ENCODE peak calls at places on chromosomes 4 and X, in eight cellular contexts. U, M, J, X, A, D, T and Z are unnamed samples.

GRCh38 chr4:8762356-8762755 is 109.3 kb downstream of the HMX1 start:
- DNase-seq in U (peak), M (no peak), J (no peak), X (no peak), A (no peak), D (no peak), T (peak), Z (no peak)

GRCh38 chrX:87017210-87017609 is 500.4 kb upstream of the KLHL4 start:
- DNase-seq in U (no peak), M (no peak), J (no peak), X (no peak), A (no peak), D (no peak), T (no peak), Z (no peak)

GRCh38 chrX:58025979-58026378 is 115.7 kb upstream of the ZXDA start:
- DNase-seq in U (no peak), M (peak), J (no peak), X (peak), A (no peak), D (peak), T (no peak), Z (no peak)

GRCh38 chr4:59570850-59571476 is 1629.2 kb upstream of the ADGRL3 start:
- DNase-seq in U (no peak), M (no peak), J (no peak), X (no peak), A (no peak), D (no peak), T (no peak), Z (no peak)

GRCh38 chr4:6225469-6225868 is 25.1 kb upstream of the JAKMIP1 start:
- DNase-seq in U (peak), M (peak), J (peak), X (no peak), A (peak), D (peak), T (no peak), Z (peak)

GRCh38 chr4:95124906-95125504 is 367.2 kb downstream of the BMPR1B start:
- DNase-seq in U (no peak), M (peak), J (no peak), X (no peak), A (peak), D (peak), T (no peak), Z (peak)

GRCh38 chrX:53990201-53990600 is 54.1 kb downstream of the PHF8 start:
- DNase-seq in U (no peak), M (no peak), J (no peak), X (no peak), A (no peak), D (peak), T (no peak), Z (no peak)

GRCh38 chr4:188106454-188106853 is 2.9 kb downstream of the TRIML2 start:
- DNase-seq in U (no peak), M (no peak), J (no peak), X (no peak), A (no peak), D (no peak), T (no peak), Z (peak)

GRCh38 chr4:25564836-25565235 is 90.8 kb upstream of the SLC34A2 start:
- DNase-seq in U (no peak), M (no peak), J (no peak), X (no peak), A (no peak), D (no peak), T (no peak), Z (no peak)

GRCh38 chr4:97153042-97153441 is 990.2 kb downstream of the STPG2 start:
- DNase-seq in U (no peak), M (peak), J (no peak), X (no peak), A (no peak), D (no peak), T (no peak), Z (no peak)

GRCh38 chrX:57951666-57952319 is 41.5 kb upstream of the ZXDA start:
- DNase-seq in U (no peak), M (no peak), J (no peak), X (no peak), A (no peak), D (no peak), T (peak), Z (no peak)

GRCh38 chr4:101753702-101754101 is 36.8 kb upstream of the BANK1 start:
- DNase-seq in U (no peak), M (no peak), J (no peak), X (no peak), A (no peak), D (no peak), T (no peak), Z (no peak)

GRCh38 chr4:21858971-21859370 is 89.6 kb downstream of the KCNIP4 start:
- DNase-seq in U (no peak), M (no peak), J (no peak), X (no peak), A (no peak), D (peak), T (no peak), Z (no peak)

DNA sequence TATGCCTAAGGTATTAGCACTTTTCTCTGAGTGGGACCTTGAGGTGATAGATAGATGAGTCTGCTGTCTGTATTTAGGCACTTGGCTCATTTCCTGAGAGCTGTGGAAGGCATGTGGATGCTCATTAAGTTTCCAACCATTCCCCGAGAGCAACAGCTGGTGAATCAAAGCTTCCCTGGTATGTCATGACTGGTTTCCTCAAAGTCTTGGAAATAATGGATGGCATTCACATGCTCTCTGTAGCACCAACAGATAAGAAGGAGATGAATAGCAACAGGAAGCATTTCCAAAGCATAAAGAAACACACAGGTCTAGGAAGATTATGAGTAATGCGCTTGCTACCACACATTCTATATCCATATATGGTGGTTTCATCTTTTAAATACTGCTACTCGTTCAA is 118.3 kb upstream of the ETNPPL start:
- DNase-seq in U (no peak), M (no peak), J (no peak), X (no peak), A (peak), D (peak), T (no peak), Z (no peak)
- H3K27ac ChIP-seq in U (no peak), M (no peak), J (no peak), X (no peak), A (no peak), D (no peak), T (no peak), Z (no peak)

DNA sequence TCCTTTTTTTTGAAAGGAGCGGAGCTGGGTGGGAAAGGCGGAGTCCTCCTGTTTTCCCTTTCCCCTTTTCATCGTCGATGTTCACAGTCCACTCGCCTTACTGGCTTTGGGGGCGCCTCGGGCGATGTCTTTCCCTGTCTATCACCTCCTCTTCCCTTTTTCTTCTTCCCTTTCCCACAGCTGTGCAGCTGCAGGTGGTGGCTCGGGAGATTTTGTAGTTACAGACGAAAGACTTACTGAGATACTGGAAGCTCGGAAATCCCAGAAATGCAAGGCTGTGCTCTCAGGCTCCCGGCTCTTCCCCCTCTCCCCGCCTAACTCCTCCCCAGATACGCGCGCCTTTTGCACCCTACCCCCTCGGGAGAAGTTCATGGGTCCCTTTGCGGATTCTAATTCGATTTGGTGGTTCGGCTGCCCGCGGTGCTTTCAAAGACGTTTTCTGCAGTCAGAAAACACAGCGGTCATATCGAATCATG is 1.3 kb downstream of the SEPTIN11 start:
- DNase-seq in U (no peak), M (peak), J (peak), X (no peak), A (no peak), D (peak), T (peak), Z (peak)
- H3K27ac ChIP-seq in U (peak), M (no peak), J (peak), X (no peak), A (peak), D (peak), T (peak), Z (no peak)

GRCh38 chr4:74623041-74623440 is 171.3 kb downstream of the BTC start:
- DNase-seq in U (no peak), M (peak), J (no peak), X (no peak), A (peak), D (peak), T (no peak), Z (no peak)

GRCh38 chr4:74621616-74622015 is 172.7 kb downstream of the BTC start:
- DNase-seq in U (no peak), M (no peak), J (no peak), X (no peak), A (no peak), D (no peak), T (no peak), Z (no peak)

GRCh38 chr4:74618659-74619058 is 173.7 kb downstream of the AREG start:
- DNase-seq in U (no peak), M (no peak), J (no peak), X (no peak), A (no peak), D (no peak), T (no peak), Z (no peak)

GRCh38 chr4:74618166-74618565 is 173.2 kb downstream of the AREG start:
- DNase-seq in U (no peak), M (no peak), J (no peak), X (no peak), A (no peak), D (no peak), T (no peak), Z (no peak)

GRCh38 chr4:74619931-74620702 is 174.2 kb downstream of the BTC start:
- DNase-seq in U (no peak), M (no peak), J (no peak), X (no peak), A (no peak), D (peak), T (no peak), Z (no peak)
- H3K27ac ChIP-seq in U (no peak), M (no peak), J (no peak), X (no peak), A (no peak), D (no peak), T (no peak), Z (no peak)

GRCh38 chr4:82594466-82594865 is 32.7 kb upstream of the TMEM150C start:
- DNase-seq in U (no peak), M (no peak), J (no peak), X (no peak), A (no peak), D (no peak), T (no peak), Z (no peak)
- H3K27ac ChIP-seq in U (no peak), M (no peak), J (no peak), X (no peak), A (no peak), D (no peak), T (no peak), Z (no peak)